ENCODE peak calls at places on chromosomes 4 and X, in six cellular contexts. R is choroid plexus epithelial cell; H is activated naive CD4-positive, alpha-beta T cell treated with anti-CD3 and anti-CD28 coated beads for 36 hours; S is activated effector memory CD4-positive, alpha-beta T cell treated with Interleukin-2 at 50 U/mL for 16 hours; E is anterior cingulate cortex; G is ACHN. K is an unnamed sample.

GRCh38 chr4:74364649-74365491 is at the start of gene EREG:
- DNase-seq in R (peak), H (peak), S (no peak), E (no peak), G (peak), K (no peak)

GRCh38 chr4:69057620-69058409 is 38.5 kb upstream of the UGT2B7 start:
- DNase-seq in R (peak), H (no peak), S (no peak), E (no peak), G (no peak), K (no peak)

GRCh38 chrX:17377795-17378194 is 2.8 kb downstream of the NHS start:
- DNase-seq in R (peak), H (peak), S (no peak), E (no peak), G (peak), K (no peak)

GRCh38 chr4:106315476-106315967 is 487 bp downstream of the TBCK start:
- DNase-seq in R (peak), H (peak), S (no peak), E (no peak), G (peak), K (peak)

GRCh38 chrX:51608071-51608470 is 10.6 kb downstream of the CENPVL3 start:
- DNase-seq in R (peak), H (no peak), S (no peak), E (no peak), G (no peak), K (no peak)

GRCh38 chr4:116018831-116019230 is 905.4 kb upstream of the NDST4 start:
- DNase-seq in R (no peak), H (no peak), S (no peak), E (no peak), G (no peak), K (no peak)

GRCh38 chr4:123807866-123808265 is 411.3 kb downstream of the SPRY1 start:
- DNase-seq in R (no peak), H (no peak), S (no peak), E (no peak), G (no peak), K (no peak)

GRCh38 chrX:151722241-151722846 is 6.5 kb downstream of the FATE1 start:
- DNase-seq in R (peak), H (peak), S (no peak), E (no peak), G (no peak), K (no peak)

GRCh38 chr4:26701786-26702227 is 117.9 kb downstream of the TBC1D19 start:
- DNase-seq in R (no peak), H (no peak), S (no peak), E (no peak), G (no peak), K (no peak)

GRCh38 chrX:155695419-155695818 is 82.7 kb upstream of the TMLHE start:
- DNase-seq in R (no peak), H (no peak), S (no peak), E (no peak), G (no peak), K (no peak)

GRCh38 chrX:105307762-105308161 is 87.3 kb upstream of the TEX13A start:
- DNase-seq in R (peak), H (no peak), S (no peak), E (no peak), G (no peak), K (no peak)

GRCh38 chrX:1322393-1322792 is 14.2 kb upstream of the IL3RA start:
- DNase-seq in R (no peak), H (peak), S (no peak), E (no peak), G (no peak), K (no peak)

GRCh38 chr4:151659631-151660030 is 101.2 kb downstream of the GATB start:
- DNase-seq in R (no peak), H (no peak), S (no peak), E (no peak), G (no peak), K (no peak)